ENCODE peak calls at places on chromosomes 2 and 18, in ten cellular contexts. O is SK-N-SH, U is HL-60, N is K562, X is breast epithelium, L is Panc1, Z is GM12878, V is spleen, R is upper lobe of left lung, B is HepG2. H is an unnamed sample.

GRCh38 chr2:175690113-175690716 is 311.9 kb downstream of the LNPK start:
- DNase-seq in O (peak; percentile 24), U (peak; percentile 56), N (peak; percentile 66), X (no peak), L (peak; percentile 66), Z (peak; percentile 4), V (no peak), R (no peak), B (peak; percentile 72), H (no peak)

GRCh38 chr2:128879161-128879560 is 560.5 kb upstream of the HS6ST1 start:
- DNase-seq in O (no peak), U (no peak), N (no peak), X (no peak), L (no peak), Z (no peak), V (no peak), R (no peak), B (no peak), H (no peak)

GRCh38 chr2:457287-457686 is 169.4 kb upstream of the ALKAL2 start:
- DNase-seq in O (no peak), U (no peak), N (no peak), X (no peak), L (no peak), Z (no peak), V (no peak), R (no peak), B (no peak), H (no peak)

GRCh38 chr2:136060401-136060940 is 57.5 kb downstream of the CXCR4 start:
- DNase-seq in O (no peak), U (no peak), N (no peak), X (no peak), L (no peak), Z (no peak), V (no peak), R (no peak), B (no peak), H (no peak)

GRCh38 chr18:76522104-76522503 is 27.1 kb upstream of the ZNF516 start:
- DNase-seq in O (no peak), U (no peak), N (no peak), X (no peak), L (no peak), Z (no peak), V (peak; percentile 59), R (no peak), B (no peak), H (no peak)

GRCh38 chr2:190789074-190790004 is 91.3 kb upstream of the GLS start:
- DNase-seq in O (no peak), U (no peak), N (no peak), X (no peak), L (no peak), Z (no peak), V (no peak), R (no peak), B (peak; percentile 38), H (no peak)

GRCh38 chr18:46659484-46659883 is 2.5 kb upstream of the LOXHD1 start:
- DNase-seq in O (no peak), U (no peak), N (no peak), X (no peak), L (no peak), Z (no peak), V (no peak), R (no peak), B (no peak), H (no peak)

GRCh38 chr18:79706658-79707057 is 27.1 kb downstream of the CTDP1 start:
- DNase-seq in O (no peak), U (no peak), N (no peak), X (no peak), L (no peak), Z (no peak), V (no peak), R (no peak), B (no peak), H (no peak)

GRCh38 chr2:225740086-225740485 is 340.6 kb downstream of the NYAP2 start:
- DNase-seq in O (no peak), U (no peak), N (no peak), X (no peak), L (no peak), Z (no peak), V (no peak), R (no peak), B (no peak), H (no peak)

GRCh38 chr18:9825571-9826073 is 60.2 kb upstream of the TXNDC2 start:
- DNase-seq in O (no peak), U (peak; percentile 87), N (peak; percentile 42), X (no peak), L (no peak), Z (no peak), V (no peak), R (no peak), B (peak; percentile 47), H (peak; percentile 90)

GRCh38 chr2:692767-693166 is 15.6 kb upstream of the TMEM18 start:
- DNase-seq in O (no peak), U (no peak), N (no peak), X (no peak), L (no peak), Z (no peak), V (no peak), R (no peak), B (no peak), H (peak; percentile 83)

GRCh38 chr2:235026137-235026536 is 74.3 kb downstream of the SH3BP4 start:
- DNase-seq in O (no peak), U (no peak), N (no peak), X (no peak), L (peak; percentile 65), Z (no peak), V (no peak), R (no peak), B (peak; percentile 47), H (no peak)

DNA sequence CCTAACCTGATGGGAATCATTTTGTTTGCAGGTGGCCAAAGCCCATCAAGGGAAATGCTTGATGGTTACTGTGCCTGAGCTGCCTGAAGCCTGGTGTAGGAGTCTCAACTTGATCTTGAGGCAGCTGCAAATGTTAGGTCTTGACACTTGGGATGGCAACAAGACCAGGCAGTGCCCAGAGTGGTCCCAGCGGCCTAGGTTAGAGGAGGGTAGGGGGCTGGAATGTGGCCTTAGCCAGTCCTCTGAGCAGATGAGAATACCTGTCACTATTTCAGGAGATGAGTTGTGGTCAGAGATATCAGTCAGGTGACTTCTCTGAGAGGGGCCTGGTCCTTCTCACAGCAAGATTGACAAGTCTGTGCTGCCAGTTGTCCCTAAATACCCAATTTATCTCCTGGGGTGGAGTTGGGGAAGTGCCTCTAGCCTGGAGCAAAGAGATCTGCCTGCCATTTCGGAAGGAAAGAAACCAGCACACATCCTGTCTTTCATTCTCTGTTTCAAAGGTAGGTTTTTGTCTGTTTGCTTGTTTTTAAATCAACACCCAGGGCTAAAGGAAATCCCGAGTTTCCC is 13.4 kb downstream of the SPTBN1 start:
- DNase-seq in O (peak; percentile 51), U (no peak), N (no peak), X (no peak), L (no peak), Z (no peak), V (no peak), R (no peak), B (no peak), H (no peak)
- H3K27ac ChIP-seq in O (peak overlapping the region; percentile 86), U (no peak overlapping the region), N (no peak overlapping the region), X (peak overlapping the region; percentile 81), L (peak overlapping the region; percentile 14), Z (no peak overlapping the region), V (peak overlapping the region; percentile 44), R (peak overlapping the region; percentile 80), B (no peak overlapping the region), H (peak overlapping the region; percentile 68)

GRCh38 chr2:66434679-66435548 is at the start of gene MEIS1:
- DNase-seq in O (peak; percentile 88), U (peak; percentile 58), N (peak; percentile 74), X (peak; percentile 89), L (peak; percentile 41), Z (no peak), V (peak; percentile 90), R (peak; percentile 89), B (peak; percentile 91), H (peak; percentile 98)
- TF ChIP-seq POLR2AphosphoS5 in O (peak; percentile 92), U (no peak), N (peak; percentile 67), X (peak; percentile 98), L (peak; percentile 58), Z (no peak), V (peak; percentile 96), R (peak; percentile 93), B (peak; percentile 97), H (peak; percentile 99)

GRCh38 chr18:5891361-5892215 is 3.7 kb downstream of the TMEM200C start:
- DNase-seq in O (peak; percentile 23), U (no peak), N (no peak), X (no peak), L (no peak), Z (no peak), V (peak; percentile 74), R (peak; percentile 75), B (no peak), H (no peak)

GRCh38 chr18:5892772-5893431 is 2.4 kb downstream of the TMEM200C start:
- DNase-seq in O (no peak), U (no peak), N (no peak), X (no peak), L (no peak), Z (no peak), V (no peak), R (no peak), B (no peak), H (no peak)

GRCh38 chr18:5890606-5891360 is 4.5 kb downstream of the TMEM200C start:
- DNase-seq in O (peak; percentile 90), U (no peak), N (no peak), X (no peak), L (no peak), Z (no peak), V (peak; percentile 80), R (peak; percentile 92), B (peak; percentile 11), H (no peak)

GRCh38 chr18:5894215-5894612 is 1.1 kb downstream of the TMEM200C start:
- DNase-seq in O (no peak), U (no peak), N (no peak), X (no peak), L (no peak), Z (no peak), V (no peak), R (no peak), B (no peak), H (no peak)

DNA sequence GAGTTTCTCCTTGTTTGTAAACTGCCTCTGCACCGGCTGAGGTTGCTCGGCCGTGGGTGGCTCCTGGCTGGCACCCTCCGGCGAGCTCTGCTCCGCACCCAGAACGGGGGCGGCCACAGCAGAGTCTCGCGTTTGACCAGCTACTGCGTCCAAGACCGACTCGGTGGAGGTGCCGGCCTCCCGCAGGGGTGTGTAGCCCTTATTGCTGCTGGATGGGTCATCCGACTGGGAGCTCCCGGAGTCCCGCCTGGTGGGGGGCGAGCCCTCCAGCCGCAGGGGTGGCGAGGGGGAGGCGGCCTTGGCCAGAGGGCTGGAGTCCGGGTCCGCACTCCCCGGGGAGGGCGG is 5.1 kb downstream of the TMEM200C start:
- DNase-seq in O (no peak), U (no peak), N (no peak), X (no peak), L (no peak), Z (no peak), V (no peak), R (no peak), B (peak; percentile 5), H (no peak)
- H3K4me3 ChIP-seq in O (no peak overlapping the region), U (no peak overlapping the region), N (no peak overlapping the region), X (no peak overlapping the region), L (peak overlapping the region; percentile 15), Z (no peak overlapping the region), V (peak overlapping the region; percentile 72), R (no peak overlapping the region), B (peak overlapping the region; percentile 43), H (peak overlapping the region; percentile 64)

GRCh38 chr2:39228413-39229209 is 15.2 kb downstream of the CDKL4 start:
- DNase-seq in O (no peak), U (peak; percentile 16), N (no peak), X (no peak), L (no peak), Z (no peak), V (no peak), R (no peak), B (peak; percentile 34), H (no peak)
- H3K27ac ChIP-seq in O (no peak overlapping the region), U (no peak overlapping the region), N (no peak overlapping the region), X (no peak overlapping the region), L (no peak overlapping the region), Z (no peak overlapping the region), V (no peak overlapping the region), R (no peak overlapping the region), B (peak overlapping the region; percentile 36), H (no peak overlapping the region)

H was measured in esophagus muscularis mucosa.